ENCODE peak calls at places on chromosomes 4 and X, in ten cellular contexts. R is brain microvascular endothelial cell, Z is fibroblast of mammary gland, P is lower leg skin, D is SK-N-SH, B is fibroblast of pulmonary artery, O is left lung, S is right atrium auricular region, J is left ventricle myocardium inferior, H is HL-60. C is an unnamed sample.

GRCh38 chr4:112099701-112100289 is 45.5 kb upstream of the FAM241A start:
- DNase-seq in Z (peak), B (peak), R (no peak), D (peak), O (no peak), P (no peak), J (no peak), S (no peak), H (no peak), C (no peak)

GRCh38 chr4:25859429-25860148 is 3.2 kb downstream of the SEL1L3 start:
- DNase-seq in Z (no peak), B (peak), H (no peak), D (peak), O (no peak), J (no peak), R (no peak), S (no peak), P (no peak), C (no peak)

GRCh38 chr4:95869961-95870500 is 30.1 kb downstream of the PDHA2 start:
- DNase-seq in S (no peak), O (no peak), Z (no peak), H (no peak), D (no peak), R (peak), B (peak), P (no peak), J (no peak), C (no peak)

GRCh38 chr4:174314770-174315169 is 31.1 kb downstream of the CEP44 start:
- DNase-seq in B (peak), R (peak), Z (peak), P (no peak), J (no peak), D (no peak), S (no peak), H (no peak), O (no peak), C (no peak)

GRCh38 chr4:3672465-3672831 is 93.7 kb upstream of the ADRA2C start:
- DNase-seq in P (no peak), H (no peak), O (no peak), Z (no peak), J (no peak), D (no peak), B (no peak), S (no peak), R (no peak), C (no peak)

GRCh38 chrX:44693255-44693654 is 150.6 kb upstream of the DUSP21 start:
- DNase-seq in H (no peak), S (no peak), Z (no peak), R (no peak), O (no peak), P (no peak), D (no peak), J (no peak), B (no peak), C (no peak)

GRCh38 chr4:64729561-64729960 is 320.3 kb upstream of the TECRL start:
- DNase-seq in R (no peak), J (no peak), H (no peak), D (no peak), P (no peak), Z (no peak), B (no peak), S (no peak), O (no peak), C (no peak)

GRCh38 chr4:7978907-7979651 is 39.4 kb upstream of the AFAP1 start:
- DNase-seq in P (no peak), D (no peak), J (no peak), Z (no peak), S (no peak), B (no peak), O (no peak), H (no peak), R (no peak), C (no peak)

GRCh38 chrX:82219129-82219528 is 1017.2 kb downstream of the SH3BGRL start:
- DNase-seq in R (no peak), Z (no peak), J (no peak), H (no peak), P (no peak), B (no peak), O (no peak), D (no peak), S (no peak), C (no peak)

GRCh38 chrX:23783569-23784486 is 855 bp downstream of the SAT1 start:
- DNase-seq in Z (peak), B (peak), O (no peak), R (no peak), H (no peak), S (no peak), J (no peak), D (no peak), P (no peak), C (no peak)

GRCh38 chr4:109414938-109415337 is 18.7 kb upstream of the SEC24B start:
- DNase-seq in S (no peak), B (peak), O (no peak), P (no peak), H (no peak), J (no peak), R (no peak), Z (no peak), D (no peak), C (no peak)

GRCh38 chr4:185573651-185574199 is 38.4 kb upstream of the PDLIM3 start:
- DNase-seq in D (peak), H (no peak), O (no peak), Z (peak), R (peak), J (no peak), S (no peak), B (peak), P (no peak), C (no peak)

GRCh38 chr4:184288451-184289178 is 70.9 kb upstream of the ENPP6 start:
- DNase-seq in R (no peak), S (peak), H (no peak), B (no peak), D (no peak), J (no peak), Z (no peak), O (no peak), P (no peak), C (no peak)

GRCh38 chrX:20378291-20378920 is 111.7 kb upstream of the RPS6KA3 start:
- DNase-seq in B (no peak), O (no peak), H (no peak), R (peak), D (no peak), Z (peak), S (no peak), P (no peak), J (no peak), C (no peak)

GRCh38 chr4:119138046-119138445 is 2.4 kb downstream of the MYOZ2 start:
- DNase-seq in H (no peak), O (no peak), Z (peak), R (peak), D (no peak), B (peak), S (no peak), P (no peak), J (no peak), C (no peak)

GRCh38 chr4:89249716-89250361 is 57.8 kb downstream of the GPRIN3 start:
- DNase-seq in Z (no peak), H (no peak), R (no peak), S (no peak), O (no peak), P (no peak), D (no peak), B (no peak), J (no peak), C (no peak)

GRCh38 chrX:76253432-76253831 is 80.6 kb downstream of the PBDC1 start:
- DNase-seq in D (peak), B (peak), J (no peak), O (no peak), H (peak), P (no peak), S (no peak), R (peak), Z (peak), C (no peak)

GRCh38 chrX:37825225-37825842 is 22.0 kb downstream of the DYNLT3 start:
- DNase-seq in P (no peak), S (no peak), Z (peak), H (no peak), B (peak), D (peak), O (no peak), J (no peak), R (peak), C (no peak)

GRCh38 chr4:41655177-41655576 is 93.3 kb downstream of the PHOX2B start:
- DNase-seq in O (no peak), Z (no peak), B (no peak), D (no peak), H (no peak), S (no peak), P (no peak), R (no peak), J (no peak), C (no peak)

GRCh38 chrX:15882704-15883539 is 28.3 kb upstream of the AP1S2 start:
- DNase-seq in Z (peak), H (peak), P (no peak), B (peak), S (no peak), D (no peak), O (no peak), R (peak), J (no peak), C (no peak)

GRCh38 chr4:612749-613125 is 12.6 kb upstream of the PDE6B start:
- DNase-seq in D (no peak), P (no peak), O (no peak), R (no peak), B (no peak), Z (no peak), H (no peak), S (no peak), J (peak), C (no peak)

GRCh38 chr4:138946306-138946705 is 69.3 kb upstream of the NOCT start:
- DNase-seq in J (no peak), R (no peak), B (no peak), Z (no peak), D (no peak), P (no peak), O (no peak), H (no peak), S (no peak), C (no peak)

GRCh38 chr4:99321241-99322191 is at the start of gene ADH1B:
- DNase-seq in P (no peak), O (no peak), D (no peak), J (no peak), H (no peak), S (no peak), B (no peak), R (no peak), Z (peak), C (no peak)

GRCh38 chrX:26254436-26254835 is 38.5 kb downstream of the MAGEB5 start:
- DNase-seq in D (no peak), B (no peak), R (no peak), H (no peak), J (no peak), S (no peak), O (no peak), P (no peak), Z (no peak), C (no peak)

GRCh38 chrX:30910124-30910860 is 21.2 kb upstream of the TAB3 start:
- DNase-seq in D (no peak), J (no peak), S (no peak), H (peak), B (no peak), R (peak), P (no peak), Z (peak), O (no peak), C (no peak)

GRCh38 chrX:114798902-114799301 is 215.0 kb downstream of the HTR2C start:
- DNase-seq in P (no peak), H (no peak), S (no peak), D (no peak), B (no peak), O (no peak), R (no peak), J (no peak), Z (peak), C (no peak)

GRCh38 chr4:107718351-107718965 is 1.6 kb downstream of the PAPSS1 start:
- DNase-seq in O (no peak), J (no peak), S (no peak), H (peak), P (no peak), Z (peak), B (no peak), R (no peak), D (no peak), C (no peak)

GRCh38 chrX:49991718-49992117 is 69.3 kb downstream of the CLCN5 start:
- DNase-seq in S (no peak), J (no peak), B (no peak), P (no peak), H (no peak), D (no peak), O (no peak), Z (no peak), R (no peak), C (no peak)

GRCh38 chr4:123246085-123246484 is 150.5 kb upstream of the SPRY1 start:
- DNase-seq in S (no peak), H (no peak), Z (no peak), J (no peak), P (no peak), B (no peak), D (no peak), O (no peak), R (no peak), C (no peak)

GRCh38 chr4:141871086-141871485 is 234.7 kb downstream of the IL15 start:
- DNase-seq in R (peak), P (no peak), D (no peak), J (no peak), S (no peak), O (no peak), B (peak), H (no peak), Z (peak), C (no peak)

GRCh38 chr4:14743601-14744000 is 258.7 kb upstream of the CPEB2 start:
- DNase-seq in J (no peak), Z (no peak), B (no peak), O (no peak), D (no peak), R (peak), H (no peak), S (no peak), P (no peak), C (no peak)

GRCh38 chr4:71300964-71301363 is 37.9 kb upstream of the SLC4A4 start:
- DNase-seq in H (no peak), B (no peak), O (no peak), P (no peak), R (no peak), Z (no peak), D (no peak), J (no peak), S (no peak), C (no peak)

GRCh38 chr4:101218894-101219293 is 128.4 kb downstream of the PPP3CA start:
- DNase-seq in H (no peak), B (no peak), P (no peak), Z (no peak), D (no peak), J (no peak), R (no peak), O (no peak), S (no peak), C (no peak)

GRCh38 chr4:101221294-101221693 is 126.0 kb downstream of the PPP3CA start:
- DNase-seq in J (no peak), B (no peak), S (no peak), D (no peak), P (no peak), O (no peak), R (no peak), H (no peak), Z (no peak), C (no peak)

GRCh38 chr4:101218346-101218745 is 129.0 kb downstream of the PPP3CA start:
- DNase-seq in H (no peak), J (no peak), R (no peak), S (no peak), P (no peak), B (peak), O (no peak), Z (peak), D (no peak), C (no peak)

GRCh38 chr4:101222156-101222845 is 125.0 kb downstream of the PPP3CA start:
- DNase-seq in S (no peak), O (no peak), P (no peak), Z (peak), H (no peak), B (peak), J (no peak), D (no peak), R (no peak), C (no peak)

GRCh38 chr4:101217353-101218031 is 129.8 kb downstream of the PPP3CA start:
- DNase-seq in O (no peak), S (no peak), D (no peak), J (no peak), H (no peak), B (peak), R (peak), P (no peak), Z (peak), C (no peak)
- H3K4me3 ChIP-seq in O (no peak), S (no peak), D (no peak), J (no peak), H (no peak), B (no peak), R (no peak), P (no peak), Z (no peak), C (no peak)

DNA sequence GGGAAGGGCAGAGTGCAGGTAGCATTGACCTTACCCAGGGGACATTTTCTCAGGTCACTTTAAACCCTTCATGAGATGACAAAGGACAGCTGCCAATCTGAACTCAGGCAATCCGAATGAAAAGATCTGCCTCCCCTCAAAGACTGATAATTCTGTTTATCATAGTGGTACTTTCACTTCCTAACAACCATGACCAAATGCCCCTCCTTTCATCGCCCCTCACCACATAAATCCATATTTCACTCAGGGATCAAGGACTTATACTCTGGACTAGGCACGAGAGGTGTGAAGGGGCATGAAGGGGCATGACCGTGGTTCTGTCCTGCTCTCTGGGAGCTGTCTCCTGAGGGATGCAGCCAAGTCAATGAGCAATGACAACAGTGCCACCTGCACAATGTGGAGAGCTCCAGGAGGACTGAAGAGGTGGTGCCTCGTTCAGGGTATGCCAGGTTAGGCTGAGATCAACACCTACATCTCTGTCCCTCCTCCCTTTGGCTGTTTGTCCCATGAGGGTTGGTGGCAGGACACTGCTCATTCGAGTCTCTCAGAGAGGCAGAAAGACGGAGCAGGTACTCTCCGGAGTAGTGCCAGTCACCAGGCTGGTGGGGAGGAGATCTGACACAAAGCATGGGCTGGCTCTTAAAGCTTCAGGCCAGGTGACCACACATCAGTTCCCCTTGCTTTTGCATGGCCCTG is 12.5 kb downstream of the HS3ST1 start:
- DNase-seq in Z (no peak), O (no peak), P (no peak), J (no peak), H (no peak), R (no peak), D (no peak), B (no peak), S (no peak), C (no peak)
- TF ChIP-seq CTCF in Z (no peak), O (no peak), P (no peak), J (no peak), H (no peak), R (no peak), D (no peak), B (no peak), S (no peak), C (no peak)

GRCh38 chrX:119147486-119147885 is 19.9 kb upstream of the KIAA1210 start:
- DNase-seq in H (no peak), B (no peak), D (no peak), R (no peak), Z (no peak), S (no peak), O (no peak), P (peak), J (no peak), C (no peak)
- H3K4me3 ChIP-seq in H (no peak), B (no peak), D (no peak), R (no peak), Z (no peak), S (no peak), O (no peak), P (no peak), J (no peak), C (no peak)

DNA sequence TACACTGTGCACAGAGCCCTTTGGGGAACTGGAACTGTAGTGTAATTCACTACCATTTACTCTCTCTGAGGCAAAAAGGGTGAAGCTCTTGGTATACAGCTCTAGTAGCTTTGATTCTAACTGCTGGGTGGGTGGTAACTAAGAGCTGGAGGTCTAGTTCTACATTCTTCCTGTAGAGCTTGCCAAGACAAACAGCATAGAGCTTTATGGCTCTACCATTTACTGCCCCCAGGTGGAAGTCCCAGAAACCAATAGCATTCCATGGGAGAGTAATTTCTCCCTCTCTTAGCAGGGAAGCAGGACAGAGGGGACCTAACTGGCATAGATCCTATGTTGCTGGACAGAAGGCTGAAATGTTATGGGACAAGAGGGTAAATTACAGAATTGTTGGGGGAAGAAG is 26.7 kb downstream of the HDAC8 start:
- DNase-seq in O (no peak), H (no peak), J (no peak), R (peak), P (no peak), Z (peak), B (peak), D (no peak), S (no peak), C (no peak)
- TF ChIP-seq CTCF in O (no peak), H (no peak), J (peak), R (peak), P (no peak), Z (peak), B (peak), D (peak), S (no peak), C (no peak)

DNA sequence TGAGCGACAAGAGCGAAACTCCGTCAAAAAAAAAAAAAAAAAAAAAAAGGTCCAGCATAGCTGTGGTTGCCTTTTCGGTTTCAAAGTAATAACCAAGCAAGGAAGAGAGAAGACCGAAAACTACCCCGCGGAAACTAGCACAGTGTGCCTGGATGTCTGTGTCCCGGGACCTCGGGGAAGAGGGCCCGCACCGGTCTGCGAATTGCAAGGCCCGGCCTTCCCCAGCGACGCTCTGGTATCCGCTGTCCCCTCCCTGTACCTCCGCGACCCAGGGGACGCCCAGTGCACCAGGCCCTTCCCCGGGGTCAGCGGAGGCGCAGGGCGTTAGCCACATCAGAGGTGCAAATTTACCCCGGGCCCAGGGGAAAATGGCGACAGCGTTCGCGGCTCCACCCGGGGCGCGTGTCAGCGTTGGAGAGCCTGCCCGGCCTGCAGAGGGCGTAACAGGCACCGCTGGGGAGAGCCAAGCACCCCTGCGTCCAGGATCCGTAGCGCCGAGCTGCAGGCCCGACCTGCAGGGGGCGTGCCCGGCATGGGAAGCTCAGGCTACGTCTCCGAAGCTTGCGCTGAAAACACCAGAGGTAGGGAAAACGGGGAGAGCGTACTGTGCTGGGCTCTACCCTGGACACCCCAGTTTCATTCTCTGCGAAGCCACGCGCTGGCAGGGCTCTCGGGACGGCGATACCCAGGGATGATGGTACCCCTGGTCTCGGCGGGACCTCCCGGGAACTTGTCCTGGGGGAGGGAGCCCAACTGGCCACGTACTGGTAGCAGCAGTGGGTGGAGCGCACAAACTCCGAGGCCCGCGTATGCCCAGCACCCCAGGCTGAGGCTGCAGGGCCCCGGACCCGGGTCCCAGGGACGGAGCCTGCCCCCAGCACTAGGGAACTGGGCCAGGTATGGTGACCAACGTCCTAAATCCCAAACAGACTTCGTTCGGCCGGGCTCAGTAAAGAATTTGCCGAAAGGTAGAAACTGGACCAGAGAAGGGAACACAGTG is 16.2 kb downstream of the NKX6-1 start:
- DNase-seq in B (peak), S (no peak), H (no peak), P (no peak), D (peak), R (peak), Z (peak), O (peak), J (no peak), C (no peak)
- H3K4me3 ChIP-seq in B (no peak), S (no peak), H (no peak), P (no peak), D (no peak), R (peak), Z (peak), O (no peak), J (peak), C (peak)